ENCODE peak calls at places on chromosome 20, in eight cellular contexts. Z is endodermal cell, S is ovary, A is epithelial cell of esophagus, P is neural crest cell, V is heart right ventricle, D is endothelial cell, L is coronary artery. C is an unnamed sample.

GRCh38 chr20:59185809-59186208 is 22.2 kb downstream of the ZNF831 start:
- DNase-seq in Z (no peak), S (no peak), A (no peak), P (no peak), V (no peak), D (no peak), L (no peak), C (no peak)

GRCh38 chr20:52972965-52973819 is 1.0 kb downstream of the TSHZ2 start:
- DNase-seq in Z (peak; percentile 78), S (peak; percentile 36), A (peak; percentile 35), P (peak; percentile 11), V (peak; percentile 19), D (peak; percentile 21), L (no peak), C (peak; percentile 22)

GRCh38 chr20:4724459-4725262 is 3.0 kb downstream of the PRND start:
- DNase-seq in Z (no peak), S (no peak), A (no peak), P (no peak), V (no peak), D (no peak), L (no peak), C (no peak)

GRCh38 chr20:47551240-47551639 is 49.6 kb downstream of the NCOA3 start:
- DNase-seq in Z (no peak), S (no peak), A (no peak), P (no peak), V (no peak), D (no peak), L (no peak), C (no peak)

GRCh38 chr20:64114356-64114971 is 7.1 kb upstream of the NPBWR2 start:
- DNase-seq in Z (peak; percentile 29), S (no peak), A (no peak), P (no peak), V (no peak), D (no peak), L (no peak), C (no peak)

GRCh38 chr20:32570401-32571190 is 14.5 kb downstream of the NOL4L start:
- DNase-seq in Z (peak; percentile 83), S (no peak), A (no peak), P (no peak), V (no peak), D (no peak), L (no peak), C (no peak)

GRCh38 chr20:3420211-3420707 is 12.8 kb upstream of the DNAAF9 start:
- DNase-seq in Z (no peak), S (no peak), A (peak; percentile 93), P (no peak), V (no peak), D (no peak), L (no peak), C (peak; percentile 78)

GRCh38 chr20:62042025-62042820 is 23.5 kb downstream of the TAF4 start:
- DNase-seq in Z (no peak), S (no peak), A (no peak), P (no peak), V (peak; percentile 3), D (no peak), L (no peak), C (no peak)

GRCh38 chr20:43508106-43508505 is 609 bp downstream of the L3MBTL1 start:
- DNase-seq in Z (peak; percentile 78), S (no peak), A (no peak), P (no peak), V (no peak), D (peak; percentile 18), L (no peak), C (no peak)

GRCh38 chr20:19024296-19025035 is 188.0 kb upstream of the SLC24A3 start:
- DNase-seq in Z (peak; percentile 14), S (no peak), A (no peak), P (no peak), V (no peak), D (no peak), L (no peak), C (no peak)

GRCh38 chr20:54020868-54021267 is 49.5 kb downstream of the BCAS1 start:
- DNase-seq in Z (no peak), S (no peak), A (no peak), P (no peak), V (no peak), D (no peak), L (no peak), C (no peak)

GRCh38 chr20:62370807-62371587 is 3.9 kb upstream of the LAMA5 start:
- DNase-seq in Z (no peak), S (no peak), A (no peak), P (no peak), V (no peak), D (no peak), L (no peak), C (no peak)

GRCh38 chr20:24027229-24027628 is 38.6 kb upstream of the GGTLC1 start:
- DNase-seq in Z (no peak), S (peak; percentile 24), A (peak; percentile 32), P (no peak), V (peak; percentile 34), D (no peak), L (no peak), C (no peak)

GRCh38 chr20:47764154-47764734 is 21.0 kb downstream of the SULF2 start:
- DNase-seq in Z (no peak), S (no peak), A (no peak), P (no peak), V (no peak), D (no peak), L (no peak), C (no peak)

GRCh38 chr20:1702288-1702687 is 44.7 kb upstream of the SIRPG start:
- DNase-seq in Z (no peak), S (no peak), A (no peak), P (no peak), V (no peak), D (no peak), L (no peak), C (no peak)

GRCh38 chr20:2760381-2761305 is 39.8 kb downstream of the CPXM1 start:
- DNase-seq in Z (peak; percentile 29), S (no peak), A (no peak), P (no peak), V (no peak), D (no peak), L (no peak), C (no peak)

GRCh38 chr20:33724439-33725094 is 4.5 kb upstream of the PXMP4 start:
- DNase-seq in Z (no peak), S (no peak), A (peak; percentile 65), P (no peak), V (no peak), D (no peak), L (no peak), C (no peak)

GRCh38 chr20:20289331-20289730 is 78.6 kb upstream of the INSM1 start:
- DNase-seq in Z (no peak), S (no peak), A (no peak), P (no peak), V (no peak), D (no peak), L (no peak), C (no peak)

GRCh38 chr20:14829897-14830296 is 492.5 kb upstream of the FLRT3 start:
- DNase-seq in Z (no peak), S (no peak), A (no peak), P (no peak), V (no peak), D (no peak), L (no peak), C (no peak)

GRCh38 chr20:17320456-17320855 is 93.6 kb downstream of the PCSK2 start:
- DNase-seq in Z (no peak), S (no peak), A (no peak), P (no peak), V (no peak), D (no peak), L (no peak), C (no peak)
- TF ChIP-seq CTCF in Z (no peak), S (no peak), A (no peak), P (no peak), V (no peak), D (no peak), L (no peak), C (no peak)

GRCh38 chr20:17571967-17572638 is 2.2 kb downstream of the DSTN start:
- DNase-seq in Z (no peak), S (no peak), A (peak; percentile 50), P (no peak), V (no peak), D (no peak), L (no peak), C (no peak)

GRCh38 chr20:17568972-17569471 is 853 bp upstream of the DSTN start:
- DNase-seq in Z (peak; percentile 87), S (peak; percentile 90), A (peak; percentile 98), P (peak; percentile 23), V (peak; percentile 80), D (peak; percentile 78), L (peak; percentile 99), C (peak; percentile 54)

GRCh38 chr20:17569616-17570346 is at the start of gene DSTN:
- DNase-seq in Z (peak; percentile 99), S (peak; percentile 95), A (peak; percentile 96), P (peak; percentile 78), V (peak; percentile 94), D (peak; percentile 94), L (peak; percentile 97), C (peak; percentile 96)

GRCh38 chr20:17571153-17571527 is 1.3 kb downstream of the DSTN start:
- DNase-seq in Z (no peak), S (no peak), A (no peak), P (no peak), V (no peak), D (no peak), L (no peak), C (peak; percentile 54)

GRCh38 chr20:17570347-17571152 is 675 bp downstream of the DSTN start:
- DNase-seq in Z (peak; percentile 78), S (peak; percentile 67), A (peak; percentile 34), P (peak; percentile 49), V (peak; percentile 53), D (peak; percentile 56), L (peak; percentile 86), C (peak; percentile 32)
- TF ChIP-seq CTCF in Z (no peak), S (no peak), A (no peak), P (no peak), V (peak; percentile 24), D (no peak), L (no peak), C (peak; percentile 6)

GRCh38 chr20:50789968-50790650 is 4.8 kb upstream of the BCAS4 start:
- DNase-seq in Z (no peak), S (no peak), A (no peak), P (no peak), V (no peak), D (no peak), L (no peak), C (no peak)

GRCh38 chr20:50786703-50787102 is 8.2 kb upstream of the BCAS4 start:
- DNase-seq in Z (peak; percentile 13), S (no peak), A (no peak), P (no peak), V (no peak), D (no peak), L (no peak), C (no peak)

GRCh38 chr20:50788868-50789125 is 6.1 kb upstream of the BCAS4 start:
- DNase-seq in Z (no peak), S (no peak), A (no peak), P (no peak), V (no peak), D (no peak), L (no peak), C (no peak)

GRCh38 chr20:50787181-50787580 is 7.7 kb upstream of the BCAS4 start:
- DNase-seq in Z (no peak), S (no peak), A (no peak), P (no peak), V (no peak), D (no peak), L (no peak), C (no peak)

GRCh38 chr20:50788045-50788867 is 6.6 kb upstream of the BCAS4 start:
- DNase-seq in Z (peak; percentile 56), S (peak; percentile 58), A (peak; percentile 58), P (no peak), V (no peak), D (no peak), L (no peak), C (no peak)
- TF ChIP-seq CTCF in Z (peak; percentile 60), S (peak; percentile 36), A (peak; percentile 56), P (peak; percentile 57), V (peak; percentile 24), D (no peak), L (no peak), C (no peak)

GRCh38 chr20:56630086-56630493 is 984 bp downstream of the TFAP2C start:
- DNase-seq in Z (peak; percentile 95), S (no peak), A (peak; percentile 98), P (peak; percentile 69), V (peak; percentile 23), D (peak; percentile 87), L (no peak), C (peak; percentile 51)
- TF ChIP-seq CTCF in Z (peak; percentile 98), S (no peak), A (peak; percentile 47), P (peak; percentile 86), V (peak; percentile 34), D (peak; percentile 94), L (no peak), C (no peak)

C was measured in GM13976.